ENCODE peak calls at places on chromosomes 1 and 21, in ten cellular contexts. W is choroid plexus epithelial cell; B is stimulated activated CD4-positive, alpha-beta T cell treated with anti-CD3 and anti-CD28 coated beads, Interleukin-4, amount 100 ng/mL, for 1 hour; S is tibial nerve; I is adrenal gland; L is M059J; T is H1; R is cardiac fibroblast; A is BE2C; N is dermis blood vessel endothelial cell. E is an unnamed sample.

GRCh38 chr21:20306836-20307235 is 691.4 kb upstream of the NCAM2 start:
- DNase-seq in B (no peak), W (no peak), N (no peak), A (no peak), R (no peak), I (no peak), L (no peak), S (no peak), T (no peak), E (no peak)

GRCh38 chr1:170461762-170462384 is 70.1 kb upstream of the GORAB start:
- DNase-seq in S (no peak), W (peak; percentile 26), I (peak; percentile 23), R (peak; percentile 96), B (no peak), T (no peak), N (no peak), A (no peak), L (peak; percentile 96), E (no peak)

GRCh38 chr1:78619029-78619428 is 1.2 kb upstream of the IFI44L start:
- DNase-seq in T (no peak), R (peak; percentile 27), W (no peak), S (no peak), L (peak; percentile 66), B (no peak), I (no peak), N (no peak), A (no peak), E (no peak)

GRCh38 chr1:29849038-29849750 is 612.9 kb downstream of the PTPRU start:
- DNase-seq in I (peak; percentile 43), N (peak; percentile 63), S (peak; percentile 13), W (peak; percentile 40), L (peak; percentile 43), T (peak; percentile 56), R (peak; percentile 27), B (peak; percentile 16), A (peak; percentile 41), E (no peak)

GRCh38 chr1:156019946-156020292 is 832 bp downstream of the SSR2 start:
- DNase-seq in A (no peak), R (no peak), S (no peak), L (no peak), N (no peak), B (no peak), W (no peak), T (no peak), I (no peak), E (no peak)

GRCh38 chr1:19410393-19410792 is 74.9 kb downstream of the CAPZB start:
- DNase-seq in R (no peak), W (no peak), T (no peak), L (no peak), A (no peak), N (no peak), S (no peak), B (no peak), I (no peak), E (no peak)

GRCh38 chr1:147719711-147720225 is 40.6 kb downstream of the GJA5 start:
- DNase-seq in W (no peak), L (no peak), A (no peak), N (no peak), T (no peak), I (peak; percentile 54), R (no peak), S (no peak), B (no peak), E (peak; percentile 22)

GRCh38 chr1:78432016-78432415 is 58.8 kb upstream of the PTGFR start:
- DNase-seq in I (no peak), B (no peak), R (no peak), A (no peak), L (no peak), N (no peak), T (no peak), W (no peak), S (no peak), E (no peak)

GRCh38 chr1:226529891-226530290 is 18.7 kb upstream of the STUM start:
- DNase-seq in S (no peak), I (no peak), A (no peak), L (no peak), N (no peak), W (no peak), B (no peak), T (no peak), R (no peak), E (no peak)

E was measured in pancreas.